ENCODE peak calls at places on chromosome 1, in eight cellular contexts. One of them, this sample, is unnamed.
A peak's percentile ranks its signal among the peaks of the same experiment; 100 is the strongest.

GRCh38 chr1:41314781-41315481 is 46.3 kb upstream of the FOXO6 start:
- DNase-seq in OCI-LY7: no peak
- DNase-seq in mucosa of descending colon: no peak
- DNase-seq in A549: no peak
- DNase-seq in suprapubic skin: no peak
- DNase-seq in DND-41: no peak
- DNase-seq in left ventricle myocardium inferior: no peak
- DNase-seq in ovary: no peak
- DNase-seq in this sample: no peak

GRCh38 chr1:14841456-14841855 is 243.0 kb downstream of the KAZN start:
- DNase-seq in OCI-LY7: no peak
- DNase-seq in mucosa of descending colon: no peak
- DNase-seq in A549: no peak
- DNase-seq in suprapubic skin: no peak
- DNase-seq in DND-41: no peak
- DNase-seq in left ventricle myocardium inferior: no peak
- DNase-seq in ovary: no peak
- DNase-seq in this sample: no peak

GRCh38 chr1:184191181-184191601 is 139.7 kb downstream of the TSEN15 start:
- DNase-seq in OCI-LY7: no peak
- DNase-seq in mucosa of descending colon: peak; percentile 37
- DNase-seq in A549: no peak
- DNase-seq in suprapubic skin: no peak
- DNase-seq in DND-41: no peak
- DNase-seq in left ventricle myocardium inferior: peak; percentile 40
- DNase-seq in ovary: peak; percentile 64
- DNase-seq in this sample: no peak

GRCh38 chr1:230002164-230002803 is 64.8 kb upstream of the GALNT2 start:
- DNase-seq in OCI-LY7: no peak
- DNase-seq in mucosa of descending colon: peak; percentile 27
- DNase-seq in A549: no peak
- DNase-seq in suprapubic skin: no peak
- DNase-seq in DND-41: no peak
- DNase-seq in left ventricle myocardium inferior: peak; percentile 61
- DNase-seq in ovary: peak; percentile 47
- DNase-seq in this sample: no peak

GRCh38 chr1:46198026-46198826 is at the start of gene POMGNT1:
- DNase-seq in OCI-LY7: peak; percentile 76
- DNase-seq in mucosa of descending colon: peak; percentile 73
- DNase-seq in A549: peak; percentile 57
- DNase-seq in suprapubic skin: no peak
- DNase-seq in DND-41: peak; percentile 79
- DNase-seq in left ventricle myocardium inferior: peak; percentile 76
- DNase-seq in ovary: peak; percentile 62
- DNase-seq in this sample: no peak

GRCh38 chr1:75672528-75673393 is 51.7 kb upstream of the ACADM start:
- DNase-seq in OCI-LY7: no peak
- DNase-seq in mucosa of descending colon: no peak
- DNase-seq in A549: peak; percentile 32
- DNase-seq in suprapubic skin: no peak
- DNase-seq in DND-41: no peak
- DNase-seq in left ventricle myocardium inferior: no peak
- DNase-seq in ovary: no peak
- DNase-seq in this sample: no peak

GRCh38 chr1:230509281-230509977 is 83.3 kb upstream of the PGBD5 start:
- DNase-seq in OCI-LY7: peak; percentile 11
- DNase-seq in mucosa of descending colon: no peak
- DNase-seq in A549: peak; percentile 12
- DNase-seq in suprapubic skin: no peak
- DNase-seq in DND-41: no peak
- DNase-seq in left ventricle myocardium inferior: no peak
- DNase-seq in ovary: no peak
- DNase-seq in this sample: no peak

GRCh38 chr1:2589331-2590232 is 3.0 kb downstream of the PRXL2B start:
- DNase-seq in OCI-LY7: no peak
- DNase-seq in mucosa of descending colon: no peak
- DNase-seq in A549: no peak
- DNase-seq in suprapubic skin: no peak
- DNase-seq in DND-41: no peak
- DNase-seq in left ventricle myocardium inferior: no peak
- DNase-seq in ovary: no peak
- DNase-seq in this sample: no peak

GRCh38 chr1:108877324-108877812 is 583 bp downstream of the GPSM2 start:
- DNase-seq in OCI-LY7: peak; percentile 43
- DNase-seq in mucosa of descending colon: peak; percentile 52
- DNase-seq in A549: no peak
- DNase-seq in suprapubic skin: no peak
- DNase-seq in DND-41: no peak
- DNase-seq in left ventricle myocardium inferior: no peak
- DNase-seq in ovary: no peak
- DNase-seq in this sample: no peak

GRCh38 chr1:25737151-25737550 is 62.8 kb upstream of the SELENON start:
- DNase-seq in OCI-LY7: no peak
- DNase-seq in mucosa of descending colon: no peak
- DNase-seq in A549: no peak
- DNase-seq in suprapubic skin: no peak
- DNase-seq in DND-41: no peak
- DNase-seq in left ventricle myocardium inferior: no peak
- DNase-seq in ovary: no peak
- DNase-seq in this sample: no peak

GRCh38 chr1:225748479-225748878 is 29.1 kb upstream of the SRP9 start:
- DNase-seq in OCI-LY7: no peak
- DNase-seq in mucosa of descending colon: no peak
- DNase-seq in A549: no peak
- DNase-seq in suprapubic skin: no peak
- DNase-seq in DND-41: no peak
- DNase-seq in left ventricle myocardium inferior: no peak
- DNase-seq in ovary: no peak
- DNase-seq in this sample: no peak

GRCh38 chr1:225745231-225745630 is 32.4 kb upstream of the SRP9 start:
- DNase-seq in OCI-LY7: no peak
- DNase-seq in mucosa of descending colon: no peak
- DNase-seq in A549: no peak
- DNase-seq in suprapubic skin: no peak
- DNase-seq in DND-41: no peak
- DNase-seq in left ventricle myocardium inferior: no peak
- DNase-seq in ovary: no peak
- DNase-seq in this sample: no peak

GRCh38 chr1:225747566-225747965 is 30.1 kb upstream of the SRP9 start:
- DNase-seq in OCI-LY7: no peak
- DNase-seq in mucosa of descending colon: no peak
- DNase-seq in A549: no peak
- DNase-seq in suprapubic skin: no peak
- DNase-seq in DND-41: no peak
- DNase-seq in left ventricle myocardium inferior: no peak
- DNase-seq in ovary: no peak
- DNase-seq in this sample: no peak

GRCh38 chr1:225744745-225745144 is 32.9 kb upstream of the SRP9 start:
- DNase-seq in OCI-LY7: no peak
- DNase-seq in mucosa of descending colon: no peak
- DNase-seq in A549: no peak
- DNase-seq in suprapubic skin: no peak
- DNase-seq in DND-41: no peak
- DNase-seq in left ventricle myocardium inferior: no peak
- DNase-seq in ovary: no peak
- DNase-seq in this sample: no peak

GRCh38 chr1:225746361-225747179 is 31.1 kb upstream of the SRP9 start:
- DNase-seq in OCI-LY7: no peak
- DNase-seq in mucosa of descending colon: peak; percentile 72
- DNase-seq in A549: peak; percentile 89
- DNase-seq in suprapubic skin: no peak
- DNase-seq in DND-41: no peak
- DNase-seq in left ventricle myocardium inferior: peak; percentile 69
- DNase-seq in ovary: peak; percentile 78
- DNase-seq in this sample: no peak
- TF ChIP-seq CTCF in OCI-LY7: no peak
- TF ChIP-seq CTCF in mucosa of descending colon: no peak
- TF ChIP-seq CTCF in A549: no peak
- TF ChIP-seq CTCF in suprapubic skin: no peak
- TF ChIP-seq CTCF in DND-41: no peak
- TF ChIP-seq CTCF in left ventricle myocardium inferior: peak; percentile 50
- TF ChIP-seq CTCF in ovary: no peak
- TF ChIP-seq CTCF in this sample: no peak

GRCh38 chr1:66349277-66349676 is 184.7 kb upstream of the SGIP1 start:
- DNase-seq in OCI-LY7: no peak
- DNase-seq in mucosa of descending colon: no peak
- DNase-seq in A549: no peak
- DNase-seq in suprapubic skin: no peak
- DNase-seq in DND-41: no peak
- DNase-seq in left ventricle myocardium inferior: no peak
- DNase-seq in ovary: no peak
- DNase-seq in this sample: no peak

GRCh38 chr1:66346873-66347272 is 187.1 kb upstream of the SGIP1 start:
- DNase-seq in OCI-LY7: no peak
- DNase-seq in mucosa of descending colon: no peak
- DNase-seq in A549: no peak
- DNase-seq in suprapubic skin: no peak
- DNase-seq in DND-41: no peak
- DNase-seq in left ventricle myocardium inferior: no peak
- DNase-seq in ovary: no peak
- DNase-seq in this sample: no peak

GRCh38 chr1:66343569-66344325 is 190.2 kb upstream of the SGIP1 start:
- DNase-seq in OCI-LY7: no peak
- DNase-seq in mucosa of descending colon: no peak
- DNase-seq in A549: no peak
- DNase-seq in suprapubic skin: no peak
- DNase-seq in DND-41: no peak
- DNase-seq in left ventricle myocardium inferior: no peak
- DNase-seq in ovary: no peak
- DNase-seq in this sample: no peak

GRCh38 chr1:66342707-66343106 is 191.2 kb upstream of the SGIP1 start:
- DNase-seq in OCI-LY7: peak; percentile 70
- DNase-seq in mucosa of descending colon: no peak
- DNase-seq in A549: no peak
- DNase-seq in suprapubic skin: no peak
- DNase-seq in DND-41: no peak
- DNase-seq in left ventricle myocardium inferior: no peak
- DNase-seq in ovary: no peak
- DNase-seq in this sample: no peak

DNA sequence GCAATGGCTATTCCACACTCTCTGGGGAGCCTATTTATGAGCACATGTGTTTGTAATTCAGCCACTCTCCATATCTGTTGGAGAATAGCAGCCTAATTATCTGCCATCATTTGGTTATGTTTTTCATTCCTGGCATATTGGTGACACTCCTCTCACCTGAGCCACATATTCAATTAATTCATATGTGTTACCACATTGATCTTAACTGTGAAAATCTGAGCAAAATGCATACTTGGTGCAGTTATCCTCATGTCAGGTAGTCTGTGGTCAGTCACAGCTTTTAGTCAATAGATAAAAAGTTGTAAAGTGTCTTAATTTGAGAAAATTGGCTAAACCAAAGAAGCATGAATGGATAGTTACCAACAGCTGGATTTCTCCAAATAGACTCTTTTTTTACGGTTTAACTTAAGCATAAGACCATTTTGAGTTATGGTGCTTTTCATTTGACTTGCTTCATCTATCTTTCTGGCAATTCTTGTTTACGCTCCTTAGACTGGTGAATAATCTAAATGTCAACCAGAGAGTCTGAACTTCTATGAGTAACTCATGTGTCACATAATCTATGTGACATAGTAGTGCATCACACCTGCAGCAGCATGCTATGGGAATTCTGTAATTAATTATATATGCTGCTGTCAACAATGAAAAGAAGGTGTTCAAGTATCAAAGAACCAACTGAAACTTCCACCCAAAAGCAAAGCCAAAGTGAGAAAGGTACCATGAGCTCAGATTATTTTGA is 187.7 kb upstream of the SGIP1 start:
- DNase-seq in OCI-LY7: no peak
- DNase-seq in mucosa of descending colon: no peak
- DNase-seq in A549: no peak
- DNase-seq in suprapubic skin: no peak
- DNase-seq in DND-41: no peak
- DNase-seq in left ventricle myocardium inferior: no peak
- DNase-seq in ovary: no peak
- DNase-seq in this sample: no peak
- H3K4me1 ChIP-seq in OCI-LY7: peaks cover 83% of the 10 kb centered on the region
- H3K4me1 ChIP-seq in mucosa of descending colon: peaks cover 4% of the 10 kb centered on the region
- H3K4me1 ChIP-seq in A549: peaks cover 99% of the 10 kb centered on the region
- H3K4me1 ChIP-seq in suprapubic skin: peaks cover 35% of the 10 kb centered on the region
- H3K4me1 ChIP-seq in DND-41: peaks cover 9% of the 10 kb centered on the region
- H3K4me1 ChIP-seq in left ventricle myocardium inferior: peaks cover 95% of the 10 kb centered on the region
- H3K4me1 ChIP-seq in ovary: peaks cover 3% of the 10 kb centered on the region
- H3K4me1 ChIP-seq in this sample: no peaks in the 10 kb centered on the region

GRCh38 chr1:222084048-222084447 is 342.2 kb upstream of the DUSP10 start:
- DNase-seq in OCI-LY7: no peak
- DNase-seq in mucosa of descending colon: no peak
- DNase-seq in A549: no peak
- DNase-seq in suprapubic skin: no peak
- DNase-seq in DND-41: no peak
- DNase-seq in left ventricle myocardium inferior: no peak
- DNase-seq in ovary: no peak
- DNase-seq in this sample: no peak

GRCh38 chr1:222081859-222082258 is 340.0 kb upstream of the DUSP10 start:
- DNase-seq in OCI-LY7: no peak
- DNase-seq in mucosa of descending colon: no peak
- DNase-seq in A549: no peak
- DNase-seq in suprapubic skin: no peak
- DNase-seq in DND-41: no peak
- DNase-seq in left ventricle myocardium inferior: no peak
- DNase-seq in ovary: no peak
- DNase-seq in this sample: no peak

GRCh38 chr1:222087207-222087920 is 345.5 kb upstream of the DUSP10 start:
- DNase-seq in OCI-LY7: no peak
- DNase-seq in mucosa of descending colon: no peak
- DNase-seq in A549: no peak
- DNase-seq in suprapubic skin: no peak
- DNase-seq in DND-41: no peak
- DNase-seq in left ventricle myocardium inferior: no peak
- DNase-seq in ovary: no peak
- DNase-seq in this sample: no peak

GRCh38 chr1:222090103-222090502 is 348.2 kb upstream of the DUSP10 start:
- DNase-seq in OCI-LY7: no peak
- DNase-seq in mucosa of descending colon: no peak
- DNase-seq in A549: no peak
- DNase-seq in suprapubic skin: no peak
- DNase-seq in DND-41: no peak
- DNase-seq in left ventricle myocardium inferior: no peak
- DNase-seq in ovary: no peak
- DNase-seq in this sample: no peak

GRCh38 chr1:222084996-222085395 is 343.1 kb upstream of the DUSP10 start:
- DNase-seq in OCI-LY7: no peak
- DNase-seq in mucosa of descending colon: no peak
- DNase-seq in A549: no peak
- DNase-seq in suprapubic skin: no peak
- DNase-seq in DND-41: no peak
- DNase-seq in left ventricle myocardium inferior: no peak
- DNase-seq in ovary: no peak
- DNase-seq in this sample: no peak
- TF ChIP-seq CTCF in OCI-LY7: no peak
- TF ChIP-seq CTCF in mucosa of descending colon: no peak
- TF ChIP-seq CTCF in A549: no peak
- TF ChIP-seq CTCF in suprapubic skin: no peak
- TF ChIP-seq CTCF in DND-41: no peak
- TF ChIP-seq CTCF in left ventricle myocardium inferior: no peak
- TF ChIP-seq CTCF in ovary: no peak
- TF ChIP-seq CTCF in this sample: no peak

DNA sequence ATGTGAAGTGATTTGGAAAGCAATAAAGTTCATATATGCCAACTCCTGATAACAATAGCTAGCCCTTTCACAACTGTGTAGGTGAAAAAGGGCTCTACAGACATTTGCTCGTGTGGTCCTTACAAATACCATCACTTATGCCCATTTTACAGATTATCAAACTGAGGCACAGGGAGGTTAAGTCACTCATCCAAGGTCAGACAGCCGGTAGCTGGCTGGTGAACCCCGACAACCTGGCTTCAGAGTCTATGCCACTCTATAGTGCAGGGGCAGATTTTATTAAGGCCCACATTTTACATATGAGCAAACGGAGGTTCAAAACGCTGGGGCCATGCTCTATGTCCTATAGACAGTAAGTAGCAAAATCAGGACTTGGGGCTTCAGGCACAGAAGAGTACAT is 280.5 kb downstream of the RRAGC start:
- DNase-seq in OCI-LY7: no peak
- DNase-seq in mucosa of descending colon: no peak
- DNase-seq in A549: no peak
- DNase-seq in suprapubic skin: peak; percentile 35
- DNase-seq in DND-41: no peak
- DNase-seq in left ventricle myocardium inferior: no peak
- DNase-seq in ovary: no peak
- DNase-seq in this sample: no peak
- H3K4me1 ChIP-seq in OCI-LY7: no peaks in the 10 kb centered on the region
- H3K4me1 ChIP-seq in mucosa of descending colon: no peaks in the 10 kb centered on the region
- H3K4me1 ChIP-seq in A549: no peaks in the 10 kb centered on the region
- H3K4me1 ChIP-seq in suprapubic skin: peaks cover 7% of the 10 kb centered on the region
- H3K4me1 ChIP-seq in DND-41: no peaks in the 10 kb centered on the region
- H3K4me1 ChIP-seq in left ventricle myocardium inferior: no peaks in the 10 kb centered on the region
- H3K4me1 ChIP-seq in ovary: no peaks in the 10 kb centered on the region
- H3K4me1 ChIP-seq in this sample: peaks cover 3% of the 10 kb centered on the region